ENCODE peak calls at places on chromosomes 1 and 21, in ten cellular contexts. One of them, this sample, is unnamed.
A peak's percentile ranks its signal among the peaks of the same experiment; 100 is the strongest.

GRCh38 chr21:32334980-32335471 is 36.4 kb downstream of the MRAP start:
- DNase-seq in tibial artery: peak; percentile 28
- DNase-seq in CD8-positive, alpha-beta T cell: no peak
- DNase-seq in fibroblast of mammary gland: no peak
- DNase-seq in astrocyte of the cerebellum: no peak
- DNase-seq in transverse colon: no peak
- DNase-seq in foreskin fibroblast: peak; percentile 56
- DNase-seq in GM12865: no peak
- DNase-seq in brain microvascular endothelial cell: no peak
- DNase-seq in Panc1: no peak
- DNase-seq in this sample: no peak

GRCh38 chr1:75632350-75632949 is 21.5 kb upstream of the SLC44A5 start:
- DNase-seq in brain microvascular endothelial cell: peak; percentile 17
- DNase-seq in tibial artery: no peak
- DNase-seq in foreskin fibroblast: no peak
- DNase-seq in Panc1: no peak
- DNase-seq in CD8-positive, alpha-beta T cell: no peak
- DNase-seq in transverse colon: no peak
- DNase-seq in GM12865: peak; percentile 27
- DNase-seq in fibroblast of mammary gland: peak; percentile 30
- DNase-seq in astrocyte of the cerebellum: peak; percentile 29
- DNase-seq in this sample: no peak

GRCh38 chr1:117101334-117101733 is 20.2 kb downstream of the TRIM45 start:
- DNase-seq in transverse colon: no peak
- DNase-seq in GM12865: no peak
- DNase-seq in fibroblast of mammary gland: no peak
- DNase-seq in tibial artery: no peak
- DNase-seq in CD8-positive, alpha-beta T cell: no peak
- DNase-seq in Panc1: no peak
- DNase-seq in astrocyte of the cerebellum: no peak
- DNase-seq in foreskin fibroblast: no peak
- DNase-seq in brain microvascular endothelial cell: no peak
- DNase-seq in this sample: no peak

GRCh38 chr1:230144010-230144614 is 77.1 kb downstream of the GALNT2 start:
- DNase-seq in Panc1: no peak
- DNase-seq in tibial artery: no peak
- DNase-seq in foreskin fibroblast: no peak
- DNase-seq in CD8-positive, alpha-beta T cell: no peak
- DNase-seq in fibroblast of mammary gland: no peak
- DNase-seq in transverse colon: no peak
- DNase-seq in astrocyte of the cerebellum: no peak
- DNase-seq in GM12865: no peak
- DNase-seq in brain microvascular endothelial cell: no peak
- DNase-seq in this sample: no peak

GRCh38 chr1:223738465-223739365 is 26.4 kb downstream of the CAPN2 start:
- DNase-seq in GM12865: no peak
- DNase-seq in tibial artery: no peak
- DNase-seq in Panc1: no peak
- DNase-seq in astrocyte of the cerebellum: no peak
- DNase-seq in fibroblast of mammary gland: no peak
- DNase-seq in foreskin fibroblast: no peak
- DNase-seq in transverse colon: peak; percentile 68
- DNase-seq in CD8-positive, alpha-beta T cell: no peak
- DNase-seq in brain microvascular endothelial cell: no peak
- DNase-seq in this sample: no peak

GRCh38 chr1:31609512-31609911 is 8.0 kb upstream of the HCRTR1 start:
- DNase-seq in fibroblast of mammary gland: no peak
- DNase-seq in tibial artery: no peak
- DNase-seq in transverse colon: no peak
- DNase-seq in foreskin fibroblast: no peak
- DNase-seq in astrocyte of the cerebellum: no peak
- DNase-seq in brain microvascular endothelial cell: no peak
- DNase-seq in CD8-positive, alpha-beta T cell: no peak
- DNase-seq in Panc1: no peak
- DNase-seq in GM12865: no peak
- DNase-seq in this sample: no peak

GRCh38 chr1:39735731-39736130 is 3.0 kb upstream of the PPIE start:
- DNase-seq in CD8-positive, alpha-beta T cell: no peak
- DNase-seq in Panc1: no peak
- DNase-seq in transverse colon: no peak
- DNase-seq in fibroblast of mammary gland: no peak
- DNase-seq in brain microvascular endothelial cell: no peak
- DNase-seq in foreskin fibroblast: no peak
- DNase-seq in astrocyte of the cerebellum: no peak
- DNase-seq in tibial artery: no peak
- DNase-seq in GM12865: peak; percentile 10
- DNase-seq in this sample: no peak

GRCh38 chr1:30191154-30191702 is 532.2 kb downstream of the MATN1 start:
- DNase-seq in foreskin fibroblast: peak; percentile 22
- DNase-seq in Panc1: no peak
- DNase-seq in astrocyte of the cerebellum: no peak
- DNase-seq in brain microvascular endothelial cell: no peak
- DNase-seq in GM12865: peak; percentile 17
- DNase-seq in fibroblast of mammary gland: peak; percentile 92
- DNase-seq in tibial artery: no peak
- DNase-seq in transverse colon: peak; percentile 18
- DNase-seq in CD8-positive, alpha-beta T cell: peak; percentile 31
- DNase-seq in this sample: peak; percentile 4

GRCh38 chr1:109761227-109762038 is 2.3 kb downstream of the EPS8L3 start:
- DNase-seq in CD8-positive, alpha-beta T cell: no peak
- DNase-seq in transverse colon: peak; percentile 15
- DNase-seq in GM12865: no peak
- DNase-seq in fibroblast of mammary gland: no peak
- DNase-seq in tibial artery: peak; percentile 57
- DNase-seq in brain microvascular endothelial cell: no peak
- DNase-seq in foreskin fibroblast: no peak
- DNase-seq in astrocyte of the cerebellum: no peak
- DNase-seq in Panc1: no peak
- DNase-seq in this sample: no peak

GRCh38 chr1:234771642-234772344 is 161.8 kb upstream of the IRF2BP2 start:
- DNase-seq in Panc1: no peak
- DNase-seq in tibial artery: no peak
- DNase-seq in astrocyte of the cerebellum: no peak
- DNase-seq in CD8-positive, alpha-beta T cell: no peak
- DNase-seq in GM12865: no peak
- DNase-seq in fibroblast of mammary gland: no peak
- DNase-seq in brain microvascular endothelial cell: no peak
- DNase-seq in foreskin fibroblast: no peak
- DNase-seq in transverse colon: no peak
- DNase-seq in this sample: no peak

GRCh38 chr1:219670426-219671149 is 57.7 kb upstream of the ZC3H11B start:
- DNase-seq in CD8-positive, alpha-beta T cell: no peak
- DNase-seq in astrocyte of the cerebellum: no peak
- DNase-seq in tibial artery: no peak
- DNase-seq in Panc1: no peak
- DNase-seq in transverse colon: no peak
- DNase-seq in GM12865: no peak
- DNase-seq in brain microvascular endothelial cell: no peak
- DNase-seq in fibroblast of mammary gland: no peak
- DNase-seq in foreskin fibroblast: no peak
- DNase-seq in this sample: no peak

GRCh38 chr1:30572192-30572591 is 151.2 kb downstream of the MATN1 start:
- DNase-seq in brain microvascular endothelial cell: no peak
- DNase-seq in tibial artery: no peak
- DNase-seq in astrocyte of the cerebellum: no peak
- DNase-seq in foreskin fibroblast: no peak
- DNase-seq in transverse colon: no peak
- DNase-seq in GM12865: no peak
- DNase-seq in fibroblast of mammary gland: no peak
- DNase-seq in CD8-positive, alpha-beta T cell: no peak
- DNase-seq in Panc1: no peak
- DNase-seq in this sample: no peak

GRCh38 chr1:181064030-181064594 is 24.4 kb upstream of the IER5 start:
- DNase-seq in CD8-positive, alpha-beta T cell: no peak
- DNase-seq in fibroblast of mammary gland: no peak
- DNase-seq in astrocyte of the cerebellum: no peak
- DNase-seq in GM12865: no peak
- DNase-seq in Panc1: no peak
- DNase-seq in transverse colon: no peak
- DNase-seq in foreskin fibroblast: no peak
- DNase-seq in tibial artery: no peak
- DNase-seq in brain microvascular endothelial cell: no peak
- DNase-seq in this sample: no peak

GRCh38 chr1:101820080-101820479 is 176.6 kb downstream of the OLFM3 start:
- DNase-seq in tibial artery: no peak
- DNase-seq in CD8-positive, alpha-beta T cell: no peak
- DNase-seq in fibroblast of mammary gland: peak; percentile 31
- DNase-seq in astrocyte of the cerebellum: peak; percentile 2
- DNase-seq in Panc1: no peak
- DNase-seq in GM12865: peak; percentile 28
- DNase-seq in foreskin fibroblast: no peak
- DNase-seq in transverse colon: no peak
- DNase-seq in brain microvascular endothelial cell: peak; percentile 4
- DNase-seq in this sample: no peak

GRCh38 chr1:33111965-33112364 is 31.0 kb downstream of the AZIN2 start:
- DNase-seq in CD8-positive, alpha-beta T cell: no peak
- DNase-seq in GM12865: peak; percentile 28
- DNase-seq in tibial artery: no peak
- DNase-seq in fibroblast of mammary gland: peak; percentile 52
- DNase-seq in foreskin fibroblast: peak; percentile 37
- DNase-seq in astrocyte of the cerebellum: no peak
- DNase-seq in brain microvascular endothelial cell: no peak
- DNase-seq in Panc1: no peak
- DNase-seq in transverse colon: no peak
- DNase-seq in this sample: no peak
- TF ChIP-seq CTCF in CD8-positive, alpha-beta T cell: peak; percentile 30
- TF ChIP-seq CTCF in GM12865: peak; percentile 17
- TF ChIP-seq CTCF in tibial artery: peak; percentile 14
- TF ChIP-seq CTCF in fibroblast of mammary gland: peak; percentile 42
- TF ChIP-seq CTCF in foreskin fibroblast: no peak
- TF ChIP-seq CTCF in astrocyte of the cerebellum: peak; percentile 43
- TF ChIP-seq CTCF in brain microvascular endothelial cell: peak; percentile 58
- TF ChIP-seq CTCF in Panc1: peak; percentile 67
- TF ChIP-seq CTCF in transverse colon: no peak
- TF ChIP-seq CTCF in this sample: peak; percentile 26

GRCh38 chr1:34163792-34164509 is 1.1 kb downstream of the CSMD2 start:
- DNase-seq in GM12865: no peak
- DNase-seq in foreskin fibroblast: no peak
- DNase-seq in brain microvascular endothelial cell: no peak
- DNase-seq in fibroblast of mammary gland: no peak
- DNase-seq in astrocyte of the cerebellum: no peak
- DNase-seq in tibial artery: no peak
- DNase-seq in Panc1: no peak
- DNase-seq in transverse colon: no peak
- DNase-seq in CD8-positive, alpha-beta T cell: no peak
- DNase-seq in this sample: no peak
- H3K4me3 ChIP-seq in GM12865: peak overlapping the region; percentile 47
- H3K4me3 ChIP-seq in foreskin fibroblast: peak overlapping the region; percentile 71
- H3K4me3 ChIP-seq in brain microvascular endothelial cell: peak overlapping the region; percentile 22
- H3K4me3 ChIP-seq in fibroblast of mammary gland: peak overlapping the region; percentile 33
- H3K4me3 ChIP-seq in astrocyte of the cerebellum: peak overlapping the region; percentile 63
- H3K4me3 ChIP-seq in tibial artery: peak overlapping the region; percentile 35
- H3K4me3 ChIP-seq in Panc1: no peak overlapping the region
- H3K4me3 ChIP-seq in transverse colon: peak overlapping the region; percentile 20
- H3K4me3 ChIP-seq in CD8-positive, alpha-beta T cell: no peak overlapping the region
- H3K4me3 ChIP-seq in this sample: peak overlapping the region; percentile 75

GRCh38 chr1:167270230-167270817 is 49.6 kb downstream of the POU2F1 start:
- DNase-seq in GM12865: no peak
- DNase-seq in foreskin fibroblast: no peak
- DNase-seq in brain microvascular endothelial cell: no peak
- DNase-seq in CD8-positive, alpha-beta T cell: no peak
- DNase-seq in transverse colon: no peak
- DNase-seq in Panc1: no peak
- DNase-seq in tibial artery: no peak
- DNase-seq in fibroblast of mammary gland: no peak
- DNase-seq in astrocyte of the cerebellum: no peak
- DNase-seq in this sample: no peak
- TF ChIP-seq CTCF in GM12865: no peak
- TF ChIP-seq CTCF in foreskin fibroblast: no peak
- TF ChIP-seq CTCF in brain microvascular endothelial cell: no peak
- TF ChIP-seq CTCF in CD8-positive, alpha-beta T cell: no peak
- TF ChIP-seq CTCF in transverse colon: no peak
- TF ChIP-seq CTCF in Panc1: no peak
- TF ChIP-seq CTCF in tibial artery: no peak
- TF ChIP-seq CTCF in fibroblast of mammary gland: no peak
- TF ChIP-seq CTCF in astrocyte of the cerebellum: no peak
- TF ChIP-seq CTCF in this sample: no peak

DNA sequence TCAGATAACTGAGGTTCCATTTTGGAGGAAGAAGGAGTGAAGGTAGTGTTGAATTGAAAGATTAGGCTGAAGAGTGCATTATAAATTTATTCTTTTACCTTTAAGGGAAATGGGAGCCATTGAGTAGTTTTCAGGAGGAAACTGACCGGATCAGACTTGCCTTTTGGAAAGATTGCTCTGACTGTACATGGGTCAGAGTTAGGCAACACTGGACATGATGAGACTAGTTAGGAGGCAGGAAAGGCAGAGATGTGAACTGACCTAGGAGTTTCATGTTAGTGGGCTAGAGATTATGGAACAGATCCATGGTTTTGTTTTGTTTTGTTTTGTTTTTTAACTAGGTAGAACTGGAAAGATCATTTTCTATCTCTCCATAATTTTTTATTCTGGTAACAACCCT is 78.2 kb downstream of the SNX7 start:
- DNase-seq in brain microvascular endothelial cell: no peak
- DNase-seq in transverse colon: no peak
- DNase-seq in foreskin fibroblast: peak; percentile 2
- DNase-seq in Panc1: no peak
- DNase-seq in tibial artery: no peak
- DNase-seq in CD8-positive, alpha-beta T cell: no peak
- DNase-seq in astrocyte of the cerebellum: no peak
- DNase-seq in GM12865: no peak
- DNase-seq in fibroblast of mammary gland: peak; percentile 8
- DNase-seq in this sample: no peak
- H3K4me3 ChIP-seq in brain microvascular endothelial cell: no peak overlapping the region
- H3K4me3 ChIP-seq in transverse colon: no peak overlapping the region
- H3K4me3 ChIP-seq in foreskin fibroblast: no peak overlapping the region
- H3K4me3 ChIP-seq in Panc1: no peak overlapping the region
- H3K4me3 ChIP-seq in tibial artery: no peak overlapping the region
- H3K4me3 ChIP-seq in CD8-positive, alpha-beta T cell: no peak overlapping the region
- H3K4me3 ChIP-seq in astrocyte of the cerebellum: no peak overlapping the region
- H3K4me3 ChIP-seq in GM12865: no peak overlapping the region
- H3K4me3 ChIP-seq in fibroblast of mammary gland: no peak overlapping the region
- H3K4me3 ChIP-seq in this sample: no peak overlapping the region

DNA sequence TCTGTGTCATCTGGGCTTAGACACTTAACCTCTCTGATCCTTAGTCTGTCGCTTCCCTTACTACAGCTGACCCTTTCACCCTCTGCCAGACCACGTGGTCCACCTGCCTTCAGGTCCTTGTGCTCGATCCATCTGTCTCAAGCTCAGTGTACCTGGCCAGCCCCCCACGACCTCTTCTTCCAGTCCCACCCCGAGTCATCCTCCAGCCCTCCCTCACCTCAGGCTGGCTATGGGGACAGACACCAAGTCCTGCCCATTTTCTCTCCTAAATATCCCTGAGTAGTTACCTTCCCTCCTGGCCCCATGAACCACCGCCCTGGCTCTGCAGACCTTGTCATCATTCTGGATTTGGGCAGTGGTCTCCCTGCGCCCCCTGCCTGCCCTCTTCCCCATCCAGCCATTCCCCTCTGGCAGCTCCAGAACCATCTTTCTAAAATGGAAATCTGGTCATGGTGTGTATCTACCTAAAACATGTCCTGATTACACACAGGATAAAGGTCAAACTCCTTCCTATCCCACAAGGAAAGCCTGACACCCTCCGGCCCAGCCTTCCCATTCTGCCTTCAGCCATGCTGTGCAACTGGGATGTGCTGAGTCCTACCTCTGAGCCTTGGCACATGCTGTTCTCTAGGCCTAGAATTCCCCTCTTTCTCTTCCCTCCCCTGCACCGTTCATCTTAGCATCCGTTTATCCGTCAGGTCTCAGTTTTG is 107.6 kb downstream of the EPHB2 start:
- DNase-seq in brain microvascular endothelial cell: no peak
- DNase-seq in Panc1: no peak
- DNase-seq in astrocyte of the cerebellum: no peak
- DNase-seq in foreskin fibroblast: no peak
- DNase-seq in tibial artery: no peak
- DNase-seq in fibroblast of mammary gland: no peak
- DNase-seq in transverse colon: no peak
- DNase-seq in GM12865: no peak
- DNase-seq in CD8-positive, alpha-beta T cell: no peak
- DNase-seq in this sample: no peak
- TF ChIP-seq CTCF in brain microvascular endothelial cell: no peak
- TF ChIP-seq CTCF in Panc1: no peak
- TF ChIP-seq CTCF in astrocyte of the cerebellum: no peak
- TF ChIP-seq CTCF in foreskin fibroblast: no peak
- TF ChIP-seq CTCF in tibial artery: no peak
- TF ChIP-seq CTCF in fibroblast of mammary gland: no peak
- TF ChIP-seq CTCF in transverse colon: no peak
- TF ChIP-seq CTCF in GM12865: no peak
- TF ChIP-seq CTCF in CD8-positive, alpha-beta T cell: no peak
- TF ChIP-seq CTCF in this sample: no peak